ENCODE peak calls at places on chromosomes 13 and 19, in six cellular contexts. S is CD8-positive, alpha-beta T cell; I is HCT116; G is colonic mucosa; U is ovary; N is effector memory CD4-positive, alpha-beta T cell. M is an unnamed sample.

GRCh38 chr19:17205237-17206140 is 9.7 kb upstream of the USE1 start:
- DNase-seq in U (peak; percentile 59), I (no peak), G (peak; percentile 75), S (peak; percentile 44), N (no peak), M (peak; percentile 60)

GRCh38 chr19:47075179-47075811 is 26.9 kb upstream of the TMEM160 start:
- DNase-seq in U (no peak), I (no peak), N (no peak), S (no peak), G (no peak), M (no peak)

GRCh38 chr13:74132152-74132767 is 1.9 kb downstream of the KLF12 start:
- DNase-seq in G (no peak), S (no peak), N (peak; percentile 36), I (no peak), U (no peak), M (peak; percentile 69)

GRCh38 chr13:110820311-110820710 is 94.6 kb downstream of the ANKRD10 start:
- DNase-seq in I (no peak), N (no peak), G (no peak), U (no peak), S (no peak), M (no peak)

GRCh38 chr13:84132491-84132890 is 250.2 kb upstream of the SLITRK1 start:
- DNase-seq in G (no peak), N (no peak), S (no peak), I (no peak), U (no peak), M (no peak)

GRCh38 chr13:48497669-48498068 is 35.2 kb downstream of the RCBTB2 start:
- DNase-seq in S (no peak), N (no peak), I (no peak), G (no peak), U (no peak), M (no peak)

GRCh38 chr19:43310221-43310620 is 40.9 kb upstream of the PSG9 start:
- DNase-seq in G (no peak), U (no peak), N (no peak), S (no peak), I (no peak), M (no peak)

GRCh38 chr13:28429685-28430290 is 65.1 kb downstream of the FLT1 start:
- DNase-seq in U (no peak), G (no peak), I (no peak), S (no peak), N (no peak), M (no peak)

GRCh38 chr13:42574435-42575311 is 721 bp downstream of the TNFSF11 start:
- DNase-seq in U (no peak), G (no peak), I (no peak), S (no peak), N (no peak), M (peak; percentile 21)

GRCh38 chr19:44575116-44575700 is 38.2 kb upstream of the IGSF23 start:
- DNase-seq in N (no peak), G (no peak), I (no peak), U (no peak), S (no peak), M (no peak)

GRCh38 chr13:51912091-51912490 is 50.3 kb downstream of the CCDC70 start:
- DNase-seq in I (no peak), S (no peak), G (no peak), N (no peak), U (no peak), M (no peak)

GRCh38 chr19:39093761-39094160 is 9.6 kb downstream of the ACP7 start:
- DNase-seq in I (no peak), S (no peak), G (no peak), N (no peak), U (no peak), M (no peak)

GRCh38 chr13:113304121-113304520 is 7.1 kb downstream of the LAMP1 start:
- DNase-seq in N (no peak), S (no peak), I (no peak), U (no peak), G (no peak), M (no peak)

GRCh38 chr19:11479470-11480080 is 1.3 kb downstream of the ELAVL3 start:
- DNase-seq in U (no peak), I (no peak), N (no peak), G (peak; percentile 66), S (no peak), M (no peak)

GRCh38 chr13:62113145-62113544 is 697.5 kb upstream of the PCDH20 start:
- DNase-seq in I (no peak), U (no peak), G (no peak), N (no peak), S (no peak), M (no peak)

GRCh38 chr13:82962422-82962821 is 919.9 kb downstream of the SLITRK1 start:
- DNase-seq in I (no peak), N (no peak), S (no peak), U (no peak), G (no peak), M (no peak)

GRCh38 chr19:19820774-19821315 is 705 bp downstream of the ZNF506 start:
- DNase-seq in N (no peak), S (no peak), G (no peak), I (no peak), U (no peak), M (peak; percentile 2)

GRCh38 chr13:45398862-45399261 is 19.3 kb downstream of the SLC25A30 start:
- DNase-seq in I (no peak), U (no peak), N (peak; percentile 57), S (no peak), G (no peak), M (peak; percentile 20)

GRCh38 chr19:13176345-13176744 is 26.1 kb downstream of the IER2 start:
- DNase-seq in I (no peak), G (no peak), U (no peak), N (no peak), S (no peak), M (no peak)

GRCh38 chr13:20525144-20525600 is 485 bp downstream of the CRYL1 start:
- DNase-seq in G (peak; percentile 61), U (peak; percentile 36), N (no peak), S (no peak), I (no peak), M (no peak)

GRCh38 chr13:64482373-64482772 is 2747.8 kb downstream of the PCDH9 start:
- DNase-seq in S (no peak), I (no peak), G (no peak), U (no peak), N (no peak), M (no peak)

GRCh38 chr19:19662866-19663291 is 597 bp downstream of the ATP13A1 start:
- DNase-seq in G (peak; percentile 72), U (no peak), I (no peak), S (no peak), N (no peak), M (no peak)

GRCh38 chr19:29579308-29579910 is 26.7 kb upstream of the POP4 start:
- DNase-seq in N (no peak), G (no peak), I (no peak), U (no peak), S (no peak), M (no peak)

GRCh38 chr13:113962386-113962785 is 11.5 kb downstream of the C13orf46 start:
- DNase-seq in U (peak; percentile 7), N (no peak), I (no peak), G (no peak), S (no peak), M (no peak)

GRCh38 chr13:29573190-29573589 is 22.3 kb downstream of the SLC7A1 start:
- DNase-seq in G (peak; percentile 87), U (no peak), S (no peak), I (no peak), N (no peak), M (no peak)

GRCh38 chr13:111966969-111967368 is 100.0 kb upstream of the SOX1 start:
- DNase-seq in G (no peak), U (no peak), N (no peak), S (no peak), I (no peak), M (no peak)

GRCh38 chr13:108922108-108922507 is 292.7 kb downstream of the MYO16 start:
- DNase-seq in N (no peak), I (no peak), U (no peak), S (no peak), G (peak; percentile 29), M (no peak)

DNA sequence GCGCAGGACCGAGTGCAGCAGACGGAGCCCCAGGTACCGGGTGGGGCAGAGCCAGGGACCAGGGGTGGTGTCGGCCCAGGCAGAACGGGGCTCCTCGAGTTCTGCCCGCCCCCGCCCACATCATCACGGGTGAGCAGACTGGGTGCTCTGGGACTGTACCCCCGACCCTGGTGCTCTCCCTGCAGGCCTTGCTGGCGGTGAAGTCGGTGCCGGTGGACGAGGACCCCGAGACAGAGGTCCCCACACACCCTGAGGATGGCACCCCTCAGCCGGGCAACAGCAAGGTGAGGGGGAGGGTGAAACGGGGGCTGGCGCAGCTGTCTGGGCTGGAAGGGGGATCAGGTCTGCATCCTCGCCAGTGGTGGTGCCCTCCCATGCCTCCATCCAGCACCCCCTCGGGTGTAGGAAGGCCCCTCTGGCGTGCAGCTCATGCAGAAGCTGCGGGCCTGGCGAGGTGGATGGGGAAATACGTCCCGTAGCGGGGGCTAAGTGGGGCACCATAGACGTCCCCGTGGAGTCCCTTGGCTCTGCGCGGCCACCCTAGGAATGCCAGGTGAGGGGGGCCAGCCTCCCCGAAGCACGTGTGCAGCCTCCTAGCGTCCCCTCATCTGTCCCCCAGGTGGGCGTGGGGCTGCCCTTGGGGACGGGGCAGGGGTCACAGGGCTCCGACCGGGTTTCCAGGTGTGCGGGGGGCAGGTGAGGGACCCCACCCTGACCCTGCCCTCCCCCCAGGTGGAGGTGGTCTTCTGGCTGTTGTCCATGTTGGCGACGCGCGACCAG is 6.4 kb downstream of the APC2 start:
- DNase-seq in I (no peak), S (no peak), N (no peak), G (no peak), U (no peak), M (no peak)
- H3K27ac ChIP-seq in I (peak overlapping the region; percentile 52), S (no peak overlapping the region), N (no peak overlapping the region), G (no peak overlapping the region), U (no peak overlapping the region), M (no peak overlapping the region)

GRCh38 chr13:95788100-95788463 is 111.1 kb downstream of the DNAJC3 start:
- DNase-seq in G (no peak), U (no peak), I (no peak), N (no peak), S (no peak), M (no peak)
- H3K36me3 ChIP-seq in G (peaks cover 4% of the 10 kb centered on the region), U (no peaks in the 10 kb centered on the region), I (no peaks in the 10 kb centered on the region), N (peaks cover 56% of the 10 kb centered on the region), S (peaks cover 11% of the 10 kb centered on the region), M (peaks cover 65% of the 10 kb centered on the region)

DNA sequence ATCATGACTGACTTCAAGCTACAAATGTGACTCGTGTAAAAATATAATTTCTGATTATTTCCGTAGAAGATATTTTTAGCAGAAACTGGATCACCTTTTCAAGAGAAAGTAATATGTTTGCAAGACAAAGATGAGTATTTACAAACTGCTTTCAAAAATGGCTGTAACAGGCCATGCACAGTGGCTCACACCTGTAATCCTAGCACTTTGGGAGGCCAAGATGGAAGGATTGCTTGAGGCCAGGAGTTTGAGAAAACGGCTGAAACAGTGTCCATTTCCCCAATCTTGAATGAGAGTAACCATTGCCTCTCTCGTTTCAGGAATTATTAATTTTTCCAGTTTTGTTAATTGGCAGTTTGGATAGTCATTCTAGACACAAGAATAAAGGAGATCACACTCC is 3.5 kb upstream of the ZNF175 start:
- DNase-seq in S (no peak), N (no peak), I (no peak), U (no peak), G (no peak), M (no peak)
- H3K27me3 ChIP-seq in S (no peaks in the 10 kb centered on the region), N (peaks cover 18% of the 10 kb centered on the region), I (peaks cover 35% of the 10 kb centered on the region), U (no peaks in the 10 kb centered on the region), G (no peaks in the 10 kb centered on the region), M (peaks cover 17% of the 10 kb centered on the region)

DNA sequence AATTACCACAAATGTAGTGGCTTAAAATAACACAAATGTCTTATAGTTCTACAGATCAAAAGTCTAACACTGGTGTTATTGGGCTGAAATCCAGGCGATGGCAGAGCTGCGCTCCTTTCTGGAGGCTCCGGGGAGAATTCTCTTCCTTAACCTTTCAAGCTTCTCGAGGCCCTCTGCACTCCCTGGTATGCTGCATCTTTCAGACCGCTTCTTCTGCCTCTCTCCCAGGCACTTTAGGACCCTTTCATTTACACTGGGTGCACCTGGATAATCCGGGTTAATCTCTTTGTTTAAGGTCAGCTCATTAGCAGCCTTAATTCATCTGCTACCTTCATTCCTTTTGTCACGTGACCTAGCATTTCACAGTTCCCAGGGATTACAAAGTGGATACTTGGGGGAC is 211.3 kb upstream of the RFC3 start:
- DNase-seq in N (no peak), U (no peak), G (no peak), I (no peak), S (no peak), M (no peak)
- H3K27ac ChIP-seq in N (no peak overlapping the region), U (no peak overlapping the region), G (no peak overlapping the region), I (no peak overlapping the region), S (no peak overlapping the region), M (no peak overlapping the region)

M was measured in CD4-positive, CD25-positive, alpha-beta regulatory T cell.